ENCODE peak calls at places on chromosomes 5 and 9, in eight cellular contexts. One of them, this sample, is unnamed.

GRCh38 chr5:81826128-81826527 is 75.2 kb upstream of the SSBP2 start:
- DNase-seq in GM23338: peak
- DNase-seq in GM12878: no peak
- DNase-seq in spleen: no peak
- DNase-seq in sigmoid colon: no peak
- DNase-seq in upper lobe of left lung: no peak
- DNase-seq in HL-60: no peak
- DNase-seq in SK-N-SH: no peak
- DNase-seq in this sample: no peak

GRCh38 chr5:107668933-107669542 is 1.7 kb downstream of the EFNA5 start:
- DNase-seq in GM23338: peak
- DNase-seq in GM12878: no peak
- DNase-seq in spleen: no peak
- DNase-seq in sigmoid colon: no peak
- DNase-seq in upper lobe of left lung: no peak
- DNase-seq in HL-60: no peak
- DNase-seq in SK-N-SH: peak
- DNase-seq in this sample: no peak

GRCh38 chr9:120152295-120152694 is 427.7 kb downstream of the CDK5RAP2 start:
- DNase-seq in GM23338: peak
- DNase-seq in GM12878: no peak
- DNase-seq in spleen: no peak
- DNase-seq in sigmoid colon: no peak
- DNase-seq in upper lobe of left lung: no peak
- DNase-seq in HL-60: no peak
- DNase-seq in SK-N-SH: peak
- DNase-seq in this sample: no peak

GRCh38 chr5:132083065-132083678 is 9.6 kb downstream of the CSF2 start:
- DNase-seq in GM23338: no peak
- DNase-seq in GM12878: no peak
- DNase-seq in spleen: peak
- DNase-seq in sigmoid colon: peak
- DNase-seq in upper lobe of left lung: no peak
- DNase-seq in HL-60: no peak
- DNase-seq in SK-N-SH: no peak
- DNase-seq in this sample: no peak

GRCh38 chr9:118463419-118463818 is 759.2 kb downstream of the TLR4 start:
- DNase-seq in GM23338: no peak
- DNase-seq in GM12878: no peak
- DNase-seq in spleen: no peak
- DNase-seq in sigmoid colon: no peak
- DNase-seq in upper lobe of left lung: no peak
- DNase-seq in HL-60: no peak
- DNase-seq in SK-N-SH: no peak
- DNase-seq in this sample: no peak

GRCh38 chr5:107900721-107901120 is 230.0 kb upstream of the EFNA5 start:
- DNase-seq in GM23338: no peak
- DNase-seq in GM12878: no peak
- DNase-seq in spleen: no peak
- DNase-seq in sigmoid colon: no peak
- DNase-seq in upper lobe of left lung: no peak
- DNase-seq in HL-60: no peak
- DNase-seq in SK-N-SH: no peak
- DNase-seq in this sample: no peak

GRCh38 chr5:76733049-76733417 is 17.1 kb downstream of the F2R start:
- DNase-seq in GM23338: no peak
- DNase-seq in GM12878: peak
- DNase-seq in spleen: no peak
- DNase-seq in sigmoid colon: no peak
- DNase-seq in upper lobe of left lung: peak
- DNase-seq in HL-60: no peak
- DNase-seq in SK-N-SH: no peak
- DNase-seq in this sample: no peak

GRCh38 chr5:130651440-130651839 is 513.6 kb downstream of the HINT1 start:
- DNase-seq in GM23338: peak
- DNase-seq in GM12878: no peak
- DNase-seq in spleen: no peak
- DNase-seq in sigmoid colon: no peak
- DNase-seq in upper lobe of left lung: no peak
- DNase-seq in HL-60: no peak
- DNase-seq in SK-N-SH: no peak
- DNase-seq in this sample: no peak

GRCh38 chr9:126420148-126420547 is 93.5 kb downstream of the MVB12B start:
- DNase-seq in GM23338: no peak
- DNase-seq in GM12878: no peak
- DNase-seq in spleen: no peak
- DNase-seq in sigmoid colon: no peak
- DNase-seq in upper lobe of left lung: no peak
- DNase-seq in HL-60: no peak
- DNase-seq in SK-N-SH: no peak
- DNase-seq in this sample: no peak

GRCh38 chr5:1322036-1322903 is 22.6 kb downstream of the CLPTM1L start:
- DNase-seq in GM23338: no peak
- DNase-seq in GM12878: no peak
- DNase-seq in spleen: peak
- DNase-seq in sigmoid colon: peak
- DNase-seq in upper lobe of left lung: no peak
- DNase-seq in HL-60: no peak
- DNase-seq in SK-N-SH: no peak
- DNase-seq in this sample: peak

GRCh38 chr9:86135374-86135773 is 36.0 kb upstream of the GOLM1 start:
- DNase-seq in GM23338: no peak
- DNase-seq in GM12878: no peak
- DNase-seq in spleen: no peak
- DNase-seq in sigmoid colon: no peak
- DNase-seq in upper lobe of left lung: no peak
- DNase-seq in HL-60: no peak
- DNase-seq in SK-N-SH: no peak
- DNase-seq in this sample: no peak

GRCh38 chr9:101462558-101462957 is 27.0 kb upstream of the ALDOB start:
- DNase-seq in GM23338: peak
- DNase-seq in GM12878: no peak
- DNase-seq in spleen: no peak
- DNase-seq in sigmoid colon: no peak
- DNase-seq in upper lobe of left lung: no peak
- DNase-seq in HL-60: no peak
- DNase-seq in SK-N-SH: no peak
- DNase-seq in this sample: no peak
- H3K27ac ChIP-seq in GM23338: peak
- H3K27ac ChIP-seq in GM12878: no peak
- H3K27ac ChIP-seq in spleen: no peak
- H3K27ac ChIP-seq in sigmoid colon: no peak
- H3K27ac ChIP-seq in upper lobe of left lung: no peak
- H3K27ac ChIP-seq in HL-60: no peak
- H3K27ac ChIP-seq in SK-N-SH: no peak
- H3K27ac ChIP-seq in this sample: no peak

GRCh38 chr9:95115104-95115503 is 202.4 kb downstream of the FANCC start:
- DNase-seq in GM23338: no peak
- DNase-seq in GM12878: no peak
- DNase-seq in spleen: no peak
- DNase-seq in sigmoid colon: peak
- DNase-seq in upper lobe of left lung: no peak
- DNase-seq in HL-60: no peak
- DNase-seq in SK-N-SH: no peak
- DNase-seq in this sample: no peak
- TF ChIP-seq POLR2AphosphoS5 in GM23338: no peak
- TF ChIP-seq POLR2AphosphoS5 in GM12878: no peak
- TF ChIP-seq POLR2AphosphoS5 in spleen: no peak
- TF ChIP-seq POLR2AphosphoS5 in sigmoid colon: no peak
- TF ChIP-seq POLR2AphosphoS5 in upper lobe of left lung: no peak
- TF ChIP-seq POLR2AphosphoS5 in HL-60: no peak
- TF ChIP-seq POLR2AphosphoS5 in SK-N-SH: no peak
- TF ChIP-seq POLR2AphosphoS5 in this sample: no peak

GRCh38 chr9:107276966-107277710 is 5.9 kb upstream of the RAD23B start:
- DNase-seq in GM23338: no peak
- DNase-seq in GM12878: no peak
- DNase-seq in spleen: no peak
- DNase-seq in sigmoid colon: no peak
- DNase-seq in upper lobe of left lung: no peak
- DNase-seq in HL-60: no peak
- DNase-seq in SK-N-SH: no peak
- DNase-seq in this sample: no peak
- H3K27ac ChIP-seq in GM23338: no peak
- H3K27ac ChIP-seq in GM12878: no peak
- H3K27ac ChIP-seq in spleen: no peak
- H3K27ac ChIP-seq in sigmoid colon: peak
- H3K27ac ChIP-seq in upper lobe of left lung: no peak
- H3K27ac ChIP-seq in HL-60: no peak
- H3K27ac ChIP-seq in SK-N-SH: no peak
- H3K27ac ChIP-seq in this sample: no peak

GRCh38 chr5:57470339-57470738 is 12.3 kb downstream of the ACTBL2 start:
- DNase-seq in GM23338: no peak
- DNase-seq in GM12878: no peak
- DNase-seq in spleen: no peak
- DNase-seq in sigmoid colon: no peak
- DNase-seq in upper lobe of left lung: no peak
- DNase-seq in HL-60: no peak
- DNase-seq in SK-N-SH: no peak
- DNase-seq in this sample: no peak
- TF ChIP-seq POLR2AphosphoS5 in GM23338: no peak
- TF ChIP-seq POLR2AphosphoS5 in GM12878: no peak
- TF ChIP-seq POLR2AphosphoS5 in spleen: no peak
- TF ChIP-seq POLR2AphosphoS5 in sigmoid colon: no peak
- TF ChIP-seq POLR2AphosphoS5 in upper lobe of left lung: no peak
- TF ChIP-seq POLR2AphosphoS5 in HL-60: no peak
- TF ChIP-seq POLR2AphosphoS5 in SK-N-SH: no peak
- TF ChIP-seq POLR2AphosphoS5 in this sample: no peak

GRCh38 chr9:37432020-37432419 is 9.5 kb downstream of the GRHPR start:
- DNase-seq in GM23338: no peak
- DNase-seq in GM12878: no peak
- DNase-seq in spleen: no peak
- DNase-seq in sigmoid colon: peak
- DNase-seq in upper lobe of left lung: no peak
- DNase-seq in HL-60: no peak
- DNase-seq in SK-N-SH: no peak
- DNase-seq in this sample: no peak

GRCh38 chr9:37430841-37431597 is 8.5 kb downstream of the GRHPR start:
- DNase-seq in GM23338: peak
- DNase-seq in GM12878: no peak
- DNase-seq in spleen: no peak
- DNase-seq in sigmoid colon: peak
- DNase-seq in upper lobe of left lung: peak
- DNase-seq in HL-60: no peak
- DNase-seq in SK-N-SH: no peak
- DNase-seq in this sample: no peak

GRCh38 chr9:37428345-37428744 is 5.8 kb downstream of the GRHPR start:
- DNase-seq in GM23338: no peak
- DNase-seq in GM12878: no peak
- DNase-seq in spleen: no peak
- DNase-seq in sigmoid colon: peak
- DNase-seq in upper lobe of left lung: no peak
- DNase-seq in HL-60: no peak
- DNase-seq in SK-N-SH: no peak
- DNase-seq in this sample: no peak

GRCh38 chr9:37426846-37427245 is 4.3 kb downstream of the GRHPR start:
- DNase-seq in GM23338: no peak
- DNase-seq in GM12878: no peak
- DNase-seq in spleen: no peak
- DNase-seq in sigmoid colon: no peak
- DNase-seq in upper lobe of left lung: no peak
- DNase-seq in HL-60: no peak
- DNase-seq in SK-N-SH: no peak
- DNase-seq in this sample: no peak

GRCh38 chr9:37429441-37430285 is 7.2 kb downstream of the GRHPR start:
- DNase-seq in GM23338: no peak
- DNase-seq in GM12878: no peak
- DNase-seq in spleen: no peak
- DNase-seq in sigmoid colon: peak
- DNase-seq in upper lobe of left lung: no peak
- DNase-seq in HL-60: no peak
- DNase-seq in SK-N-SH: no peak
- DNase-seq in this sample: no peak
- H3K27ac ChIP-seq in GM23338: no peak
- H3K27ac ChIP-seq in GM12878: no peak
- H3K27ac ChIP-seq in spleen: no peak
- H3K27ac ChIP-seq in sigmoid colon: no peak
- H3K27ac ChIP-seq in upper lobe of left lung: no peak
- H3K27ac ChIP-seq in HL-60: no peak
- H3K27ac ChIP-seq in SK-N-SH: no peak
- H3K27ac ChIP-seq in this sample: peak

GRCh38 chr9:99353408-99353807 is 131.3 kb downstream of the SEC61B start:
- DNase-seq in GM23338: no peak
- DNase-seq in GM12878: no peak
- DNase-seq in spleen: no peak
- DNase-seq in sigmoid colon: peak
- DNase-seq in upper lobe of left lung: peak
- DNase-seq in HL-60: no peak
- DNase-seq in SK-N-SH: no peak
- DNase-seq in this sample: no peak
- TF ChIP-seq POLR2AphosphoS5 in GM23338: no peak
- TF ChIP-seq POLR2AphosphoS5 in GM12878: no peak
- TF ChIP-seq POLR2AphosphoS5 in spleen: no peak
- TF ChIP-seq POLR2AphosphoS5 in sigmoid colon: no peak
- TF ChIP-seq POLR2AphosphoS5 in upper lobe of left lung: peak
- TF ChIP-seq POLR2AphosphoS5 in HL-60: no peak
- TF ChIP-seq POLR2AphosphoS5 in SK-N-SH: no peak
- TF ChIP-seq POLR2AphosphoS5 in this sample: peak

GRCh38 chr5:149810856-149811255 is 80.7 kb downstream of the PPARGC1B start:
- DNase-seq in GM23338: no peak
- DNase-seq in GM12878: peak
- DNase-seq in spleen: peak
- DNase-seq in sigmoid colon: no peak
- DNase-seq in upper lobe of left lung: no peak
- DNase-seq in HL-60: no peak
- DNase-seq in SK-N-SH: no peak
- DNase-seq in this sample: no peak
- H3K27ac ChIP-seq in GM23338: no peak
- H3K27ac ChIP-seq in GM12878: peak
- H3K27ac ChIP-seq in spleen: no peak
- H3K27ac ChIP-seq in sigmoid colon: peak
- H3K27ac ChIP-seq in upper lobe of left lung: no peak
- H3K27ac ChIP-seq in HL-60: no peak
- H3K27ac ChIP-seq in SK-N-SH: no peak
- H3K27ac ChIP-seq in this sample: no peak